ENCODE peak calls at places on chromosomes 11 and 22, in four cellular contexts. I, B, R and Q are unnamed samples.

GRCh38 chr11:130834886-130835285 is 81.4 kb downstream of the SNX19 start:
- DNase-seq in I (no peak), B (no peak), R (peak), Q (peak)

GRCh38 chr22:32533265-32534068 is 58.9 kb downstream of the FBXO7 start:
- DNase-seq in I (no peak), B (no peak), R (no peak), Q (peak)

GRCh38 chr11:43507171-43507570 is 148.5 kb downstream of the TTC17 start:
- DNase-seq in I (no peak), B (no peak), R (no peak), Q (no peak)

GRCh38 chr11:134857035-134857434 is 445.0 kb upstream of the B3GAT1 start:
- DNase-seq in I (no peak), B (no peak), R (no peak), Q (no peak)

GRCh38 chr11:118224512-118225180 is at the start of gene JAML:
- DNase-seq in I (no peak), B (no peak), R (no peak), Q (no peak)

GRCh38 chr11:45335434-45335833 is 49.3 kb upstream of the SYT13 start:
- DNase-seq in I (no peak), B (no peak), R (no peak), Q (no peak)

GRCh38 chr11:326842-327580 is 6.4 kb upstream of the IFITM3 start:
- DNase-seq in I (no peak), B (peak), R (no peak), Q (peak)

GRCh38 chr22:35963237-35963810 is 65.3 kb downstream of the RBFOX2 start:
- DNase-seq in I (no peak), B (no peak), R (no peak), Q (no peak)

GRCh38 chr22:38965614-38966378 is 8.4 kb downstream of the APOBEC3A start:
- DNase-seq in I (no peak), B (no peak), R (no peak), Q (no peak)

DNA sequence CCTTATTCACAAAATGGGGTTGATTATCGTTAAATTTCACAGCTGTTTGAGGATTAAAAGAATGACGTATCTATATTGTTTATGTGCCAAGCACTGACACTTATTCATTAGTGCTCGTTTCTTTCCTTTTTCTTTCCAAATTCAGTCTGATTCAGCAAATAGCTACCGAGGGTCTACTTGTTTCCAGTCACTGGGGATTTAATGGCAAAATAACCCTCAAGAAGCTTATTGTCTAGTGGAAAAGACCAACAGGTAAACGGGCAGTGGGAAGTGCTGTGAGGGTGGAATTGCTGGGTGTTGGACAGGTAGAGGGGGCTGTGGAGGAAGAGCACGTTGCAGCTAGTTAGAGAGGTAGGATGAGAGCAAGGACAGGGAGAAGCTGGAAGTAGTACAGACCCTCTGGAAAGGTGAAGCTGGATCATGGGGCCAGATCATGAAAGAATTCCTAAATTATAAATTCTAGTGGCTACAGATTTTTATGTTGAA is 48.3 kb upstream of the BIRC3 start:
- DNase-seq in I (no peak), B (no peak), R (no peak), Q (no peak)
- H3K4me3 ChIP-seq in I (peak), B (peak), R (peak), Q (peak)

GRCh38 chr22:44971651-44972362 is 38.0 kb downstream of the PHF21B start:
- DNase-seq in I (no peak), B (no peak), R (no peak), Q (no peak)

GRCh38 chr22:44970291-44970690 is 39.5 kb downstream of the PHF21B start:
- DNase-seq in I (no peak), B (no peak), R (no peak), Q (no peak)

GRCh38 chr22:44969817-44970216 is 40.0 kb downstream of the PHF21B start:
- DNase-seq in I (no peak), B (no peak), R (no peak), Q (no peak)

GRCh38 chr22:44965171-44965570 is 44.6 kb downstream of the PHF21B start:
- DNase-seq in I (no peak), B (no peak), R (no peak), Q (no peak)

GRCh38 chr22:44968736-44969135 is 41.1 kb downstream of the PHF21B start:
- DNase-seq in I (no peak), B (no peak), R (no peak), Q (no peak)
- TF ChIP-seq CTCF in I (no peak), B (no peak), R (no peak), Q (no peak)

GRCh38 chr11:47177229-47177845 is 658 bp upstream of the ARFGAP2 start:
- DNase-seq in I (peak), B (no peak), R (peak), Q (peak)
- H3K4me3 ChIP-seq in I (peak), B (peak), R (peak), Q (peak)

GRCh38 chr11:46668480-46669085 is 31.8 kb downstream of the ARHGAP1 start:
- DNase-seq in I (no peak), B (no peak), R (no peak), Q (no peak)

GRCh38 chr11:46672381-46672839 is 28.0 kb downstream of the ARHGAP1 start:
- DNase-seq in I (no peak), B (no peak), R (no peak), Q (no peak)

GRCh38 chr11:46666982-46667590 is 33.3 kb downstream of the ARHGAP1 start:
- DNase-seq in I (no peak), B (no peak), R (no peak), Q (no peak)

GRCh38 chr11:46671958-46672315 is 28.5 kb downstream of the ARHGAP1 start:
- DNase-seq in I (no peak), B (no peak), R (no peak), Q (no peak)

GRCh38 chr11:46669606-46670243 is 30.7 kb downstream of the ARHGAP1 start:
- DNase-seq in I (peak), B (no peak), R (no peak), Q (peak)
- TF ChIP-seq CTCF in I (peak), B (no peak), R (peak), Q (peak)

GRCh38 chr22:37517826-37518450 is 1.3 kb downstream of the CARD10 start:
- DNase-seq in I (no peak), B (peak), R (no peak), Q (no peak)
- H3K4me3 ChIP-seq in I (peak), B (peak), R (no peak), Q (no peak)

GRCh38 chr11:9757809-9758675 is 94.2 kb downstream of the SWAP70 start:
- DNase-seq in I (peak), B (peak), R (peak), Q (peak)
- TF ChIP-seq CTCF in I (peak), B (peak), R (peak), Q (peak)

DNA sequence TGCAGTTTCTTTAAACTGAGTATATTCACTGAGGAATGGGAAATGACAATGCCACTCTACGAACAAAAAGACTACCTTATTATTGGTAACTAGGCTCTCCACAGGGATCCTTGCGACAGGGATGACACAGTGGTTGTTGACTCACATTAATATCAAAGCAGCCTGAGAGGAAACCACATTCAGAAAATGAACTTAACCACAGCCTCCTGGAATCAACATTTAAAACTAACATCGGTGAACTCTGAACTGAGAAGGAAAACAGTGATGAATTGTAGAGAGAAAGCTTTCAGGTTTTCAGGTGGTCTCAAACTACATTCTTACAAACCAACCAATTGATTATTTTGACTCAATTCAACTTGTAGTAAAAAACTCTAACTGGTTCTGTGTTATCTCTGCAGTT is 90.3 kb upstream of the MTMR2 start:
- DNase-seq in I (peak), B (no peak), R (peak), Q (peak)
- H3K4me3 ChIP-seq in I (no peak), B (no peak), R (no peak), Q (no peak)